ENCODE peak calls at places on chromosomes 13 and 19, in eight cellular contexts. One of them, this sample, is unnamed.

GRCh38 chr13:27821566-27821965 is 29.3 kb downstream of the GSX1 start:
- DNase-seq in upper lobe of left lung: no peak
- DNase-seq in endothelial cell of umbilical vein: no peak
- DNase-seq in lower leg skin: peak
- DNase-seq in erythroblast: no peak
- DNase-seq in heart left ventricle: no peak
- DNase-seq in uterus: no peak
- DNase-seq in stomach: no peak
- DNase-seq in this sample: no peak

GRCh38 chr19:5103812-5104410 is 135.0 kb downstream of the KDM4B start:
- DNase-seq in upper lobe of left lung: peak
- DNase-seq in endothelial cell of umbilical vein: no peak
- DNase-seq in lower leg skin: no peak
- DNase-seq in erythroblast: no peak
- DNase-seq in heart left ventricle: no peak
- DNase-seq in uterus: no peak
- DNase-seq in stomach: no peak
- DNase-seq in this sample: no peak

GRCh38 chr19:53874384-53874995 is 6.8 kb downstream of the MYADM start:
- DNase-seq in upper lobe of left lung: no peak
- DNase-seq in endothelial cell of umbilical vein: no peak
- DNase-seq in lower leg skin: no peak
- DNase-seq in erythroblast: no peak
- DNase-seq in heart left ventricle: peak
- DNase-seq in uterus: no peak
- DNase-seq in stomach: no peak
- DNase-seq in this sample: no peak

GRCh38 chr13:21616880-21617279 is 12.9 kb upstream of the MICU2 start:
- DNase-seq in upper lobe of left lung: no peak
- DNase-seq in endothelial cell of umbilical vein: no peak
- DNase-seq in lower leg skin: no peak
- DNase-seq in erythroblast: no peak
- DNase-seq in heart left ventricle: no peak
- DNase-seq in uterus: no peak
- DNase-seq in stomach: no peak
- DNase-seq in this sample: no peak

GRCh38 chr19:7978196-7978825 is 27.1 kb downstream of the ELAVL1 start:
- DNase-seq in upper lobe of left lung: no peak
- DNase-seq in endothelial cell of umbilical vein: no peak
- DNase-seq in lower leg skin: no peak
- DNase-seq in erythroblast: no peak
- DNase-seq in heart left ventricle: no peak
- DNase-seq in uterus: no peak
- DNase-seq in stomach: no peak
- DNase-seq in this sample: no peak

GRCh38 chr13:32894589-32895001 is 121.6 kb upstream of the KL start:
- DNase-seq in upper lobe of left lung: no peak
- DNase-seq in endothelial cell of umbilical vein: no peak
- DNase-seq in lower leg skin: no peak
- DNase-seq in erythroblast: no peak
- DNase-seq in heart left ventricle: no peak
- DNase-seq in uterus: no peak
- DNase-seq in stomach: no peak
- DNase-seq in this sample: no peak

GRCh38 chr13:22200469-22200868 is 529.6 kb downstream of the FGF9 start:
- DNase-seq in upper lobe of left lung: no peak
- DNase-seq in endothelial cell of umbilical vein: no peak
- DNase-seq in lower leg skin: no peak
- DNase-seq in erythroblast: no peak
- DNase-seq in heart left ventricle: no peak
- DNase-seq in uterus: no peak
- DNase-seq in stomach: no peak
- DNase-seq in this sample: no peak

GRCh38 chr19:12786149-12786870 is 5.0 kb upstream of the JUNB start:
- DNase-seq in upper lobe of left lung: peak
- DNase-seq in endothelial cell of umbilical vein: no peak
- DNase-seq in lower leg skin: peak
- DNase-seq in erythroblast: peak
- DNase-seq in heart left ventricle: peak
- DNase-seq in uterus: no peak
- DNase-seq in stomach: peak
- DNase-seq in this sample: peak

GRCh38 chr13:112732679-112733078 is 42.8 kb downstream of the ATP11A start:
- DNase-seq in upper lobe of left lung: no peak
- DNase-seq in endothelial cell of umbilical vein: no peak
- DNase-seq in lower leg skin: no peak
- DNase-seq in erythroblast: no peak
- DNase-seq in heart left ventricle: no peak
- DNase-seq in uterus: no peak
- DNase-seq in stomach: no peak
- DNase-seq in this sample: no peak

GRCh38 chr19:42111384-42111783 is 20.9 kb downstream of the POU2F2 start:
- DNase-seq in upper lobe of left lung: no peak
- DNase-seq in endothelial cell of umbilical vein: no peak
- DNase-seq in lower leg skin: no peak
- DNase-seq in erythroblast: no peak
- DNase-seq in heart left ventricle: no peak
- DNase-seq in uterus: no peak
- DNase-seq in stomach: no peak
- DNase-seq in this sample: no peak

GRCh38 chr13:35485451-35485850 is 9.0 kb upstream of the MAB21L1 start:
- DNase-seq in upper lobe of left lung: no peak
- DNase-seq in endothelial cell of umbilical vein: no peak
- DNase-seq in lower leg skin: no peak
- DNase-seq in erythroblast: no peak
- DNase-seq in heart left ventricle: no peak
- DNase-seq in uterus: no peak
- DNase-seq in stomach: no peak
- DNase-seq in this sample: no peak

GRCh38 chr19:13781547-13781946 is 7.3 kb downstream of the C19orf53 start:
- DNase-seq in upper lobe of left lung: no peak
- DNase-seq in endothelial cell of umbilical vein: peak
- DNase-seq in lower leg skin: peak
- DNase-seq in erythroblast: peak
- DNase-seq in heart left ventricle: peak
- DNase-seq in uterus: peak
- DNase-seq in stomach: peak
- DNase-seq in this sample: peak

GRCh38 chr13:36006347-36006746 is 124.8 kb downstream of the DCLK1 start:
- DNase-seq in upper lobe of left lung: no peak
- DNase-seq in endothelial cell of umbilical vein: no peak
- DNase-seq in lower leg skin: no peak
- DNase-seq in erythroblast: no peak
- DNase-seq in heart left ventricle: no peak
- DNase-seq in uterus: no peak
- DNase-seq in stomach: no peak
- DNase-seq in this sample: no peak

GRCh38 chr13:47480121-47480520 is 521.0 kb downstream of the SUCLA2 start:
- DNase-seq in upper lobe of left lung: no peak
- DNase-seq in endothelial cell of umbilical vein: no peak
- DNase-seq in lower leg skin: no peak
- DNase-seq in erythroblast: no peak
- DNase-seq in heart left ventricle: no peak
- DNase-seq in uterus: no peak
- DNase-seq in stomach: no peak
- DNase-seq in this sample: no peak

GRCh38 chr19:15276620-15277019 is 44.4 kb upstream of the EPHX3 start:
- DNase-seq in upper lobe of left lung: no peak
- DNase-seq in endothelial cell of umbilical vein: no peak
- DNase-seq in lower leg skin: no peak
- DNase-seq in erythroblast: peak
- DNase-seq in heart left ventricle: no peak
- DNase-seq in uterus: no peak
- DNase-seq in stomach: no peak
- DNase-seq in this sample: no peak
- TF ChIP-seq POLR2A in upper lobe of left lung: no peak
- TF ChIP-seq POLR2A in endothelial cell of umbilical vein: no peak
- TF ChIP-seq POLR2A in lower leg skin: no peak
- TF ChIP-seq POLR2A in erythroblast: no peak
- TF ChIP-seq POLR2A in heart left ventricle: no peak
- TF ChIP-seq POLR2A in uterus: no peak
- TF ChIP-seq POLR2A in stomach: no peak
- TF ChIP-seq POLR2A in this sample: no peak

DNA sequence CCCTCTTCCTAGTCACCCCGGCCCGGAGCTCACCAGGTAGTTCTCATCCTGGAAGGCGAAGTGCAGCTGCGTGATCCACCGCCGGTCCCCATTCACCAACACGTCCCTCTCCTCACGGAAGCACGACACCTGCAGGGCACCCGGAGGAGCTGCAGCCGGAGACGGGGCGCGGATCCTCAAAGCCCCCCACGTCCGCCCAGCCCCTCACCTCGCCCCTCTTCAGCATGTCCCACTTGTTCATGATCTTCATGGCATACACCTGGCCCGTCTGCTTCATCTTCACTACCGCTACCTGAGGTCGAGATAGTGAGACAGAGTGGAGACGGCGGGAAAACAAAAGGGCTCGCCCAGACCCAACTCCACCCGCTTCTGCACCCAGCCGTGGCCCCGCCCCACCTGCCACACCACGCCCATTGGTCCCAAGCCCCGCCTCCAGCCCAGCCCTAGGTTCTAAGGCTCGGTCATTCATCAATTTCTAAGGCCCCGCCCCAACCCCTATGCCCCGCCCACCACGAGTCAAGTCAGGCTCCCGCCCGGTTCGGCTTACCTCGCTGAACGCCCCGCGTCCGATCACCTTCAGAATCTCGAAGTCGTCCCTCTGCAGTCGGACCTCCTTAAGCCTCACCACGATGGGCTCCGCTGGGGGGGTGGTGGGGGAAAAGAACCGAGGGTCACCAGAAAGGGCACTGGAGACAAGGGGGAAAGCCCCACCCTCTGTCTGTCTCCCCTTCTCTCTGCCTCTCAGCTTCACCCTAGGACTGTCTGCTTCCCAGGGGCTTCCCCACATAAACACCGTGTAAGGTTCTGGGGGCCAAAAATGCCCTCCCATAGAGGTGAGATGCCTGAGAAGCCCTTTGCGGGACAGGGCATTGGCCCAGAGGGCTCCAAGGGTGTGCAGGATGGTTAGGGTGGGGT is 2.8 kb downstream of the DMPK start:
- DNase-seq in upper lobe of left lung: peak
- DNase-seq in endothelial cell of umbilical vein: peak
- DNase-seq in lower leg skin: peak
- DNase-seq in erythroblast: peak
- DNase-seq in heart left ventricle: peak
- DNase-seq in uterus: peak
- DNase-seq in stomach: peak
- DNase-seq in this sample: peak
- TF ChIP-seq POLR2A in upper lobe of left lung: no peak
- TF ChIP-seq POLR2A in endothelial cell of umbilical vein: no peak
- TF ChIP-seq POLR2A in lower leg skin: no peak
- TF ChIP-seq POLR2A in erythroblast: peak
- TF ChIP-seq POLR2A in heart left ventricle: no peak
- TF ChIP-seq POLR2A in uterus: no peak
- TF ChIP-seq POLR2A in stomach: no peak
- TF ChIP-seq POLR2A in this sample: no peak

GRCh38 chr19:36775768-36776167 is 3.2 kb upstream of the ZNF850 start:
- DNase-seq in upper lobe of left lung: peak
- DNase-seq in endothelial cell of umbilical vein: peak
- DNase-seq in lower leg skin: peak
- DNase-seq in erythroblast: no peak
- DNase-seq in heart left ventricle: peak
- DNase-seq in uterus: peak
- DNase-seq in stomach: no peak
- DNase-seq in this sample: no peak

GRCh38 chr19:36771275-36772231 is 1.1 kb downstream of the ZNF850 start:
- DNase-seq in upper lobe of left lung: no peak
- DNase-seq in endothelial cell of umbilical vein: peak
- DNase-seq in lower leg skin: peak
- DNase-seq in erythroblast: peak
- DNase-seq in heart left ventricle: peak
- DNase-seq in uterus: peak
- DNase-seq in stomach: peak
- DNase-seq in this sample: no peak

GRCh38 chr19:36773223-36773579 is 594 bp upstream of the ZNF850 start:
- DNase-seq in upper lobe of left lung: peak
- DNase-seq in endothelial cell of umbilical vein: no peak
- DNase-seq in lower leg skin: no peak
- DNase-seq in erythroblast: no peak
- DNase-seq in heart left ventricle: no peak
- DNase-seq in uterus: no peak
- DNase-seq in stomach: no peak
- DNase-seq in this sample: no peak

DNA sequence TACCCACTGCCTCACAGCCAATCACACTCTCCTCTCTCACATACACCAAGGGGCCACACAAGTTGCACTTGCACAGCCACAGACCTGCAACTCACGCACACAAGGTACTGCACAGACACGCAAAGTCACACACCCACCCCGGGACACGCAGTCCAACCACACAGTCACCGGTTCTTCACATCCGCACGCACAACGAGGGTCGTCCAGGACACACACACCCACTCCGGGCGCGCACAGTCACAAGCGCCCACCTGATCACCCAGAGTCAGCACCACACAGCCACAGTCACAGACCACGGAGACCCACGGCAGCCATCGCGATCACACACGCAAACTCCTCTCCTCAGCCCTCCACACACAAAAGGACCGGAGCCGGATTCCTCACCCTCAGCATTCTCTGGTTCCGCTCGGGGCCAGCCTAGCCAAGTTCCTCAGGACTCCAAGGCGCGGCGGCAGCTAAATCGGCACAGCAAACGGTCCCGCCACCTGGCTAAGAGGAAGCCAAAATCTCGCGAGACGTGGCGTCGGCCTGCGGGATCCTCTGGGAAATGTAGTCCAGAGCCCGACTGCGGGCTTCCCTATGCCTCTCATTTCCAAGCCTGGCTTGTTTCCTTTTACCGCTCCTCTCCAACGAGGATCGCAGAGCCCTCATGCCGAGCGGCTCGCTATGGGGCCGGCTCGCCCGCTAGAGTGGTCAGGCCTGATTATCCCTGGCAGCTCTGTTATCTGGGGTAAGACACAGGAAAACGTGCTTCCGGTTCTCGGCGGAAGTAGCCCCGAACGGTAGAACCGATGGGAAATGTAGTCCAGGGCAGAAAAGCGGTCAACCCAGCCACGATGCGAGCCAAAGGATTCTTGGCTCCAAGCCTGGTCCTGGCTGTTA is at the start of gene ZNF850:
- DNase-seq in upper lobe of left lung: peak
- DNase-seq in endothelial cell of umbilical vein: peak
- DNase-seq in lower leg skin: peak
- DNase-seq in erythroblast: peak
- DNase-seq in heart left ventricle: peak
- DNase-seq in uterus: peak
- DNase-seq in stomach: peak
- DNase-seq in this sample: peak
- TF ChIP-seq POLR2A in upper lobe of left lung: no peak
- TF ChIP-seq POLR2A in endothelial cell of umbilical vein: no peak
- TF ChIP-seq POLR2A in lower leg skin: no peak
- TF ChIP-seq POLR2A in erythroblast: peak
- TF ChIP-seq POLR2A in heart left ventricle: peak
- TF ChIP-seq POLR2A in uterus: peak
- TF ChIP-seq POLR2A in stomach: no peak
- TF ChIP-seq POLR2A in this sample: peak

DNA sequence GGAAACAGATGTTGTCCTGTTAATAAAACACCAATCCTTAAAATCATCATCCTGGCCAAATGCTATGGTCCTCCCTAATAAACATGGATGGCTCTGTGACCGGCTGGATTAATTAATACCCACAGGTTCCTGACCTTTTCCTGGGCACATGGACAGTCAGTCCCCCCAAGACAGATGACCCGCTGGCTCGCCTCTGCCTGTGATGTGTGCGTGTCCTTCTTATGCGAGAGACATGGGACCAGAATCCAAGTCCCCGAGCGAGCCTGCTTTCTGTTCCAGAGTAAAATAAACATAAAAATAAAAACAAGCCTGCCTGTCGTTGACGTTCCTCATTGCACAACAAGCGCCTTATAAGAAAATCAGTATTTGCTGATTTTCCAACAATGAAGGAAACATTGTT is 378.3 kb upstream of the TSHZ3 start:
- DNase-seq in upper lobe of left lung: no peak
- DNase-seq in endothelial cell of umbilical vein: no peak
- DNase-seq in lower leg skin: no peak
- DNase-seq in erythroblast: no peak
- DNase-seq in heart left ventricle: no peak
- DNase-seq in uterus: no peak
- DNase-seq in stomach: no peak
- DNase-seq in this sample: no peak
- TF ChIP-seq POLR2A in upper lobe of left lung: no peak
- TF ChIP-seq POLR2A in endothelial cell of umbilical vein: no peak
- TF ChIP-seq POLR2A in lower leg skin: no peak
- TF ChIP-seq POLR2A in erythroblast: no peak
- TF ChIP-seq POLR2A in heart left ventricle: no peak
- TF ChIP-seq POLR2A in uterus: no peak
- TF ChIP-seq POLR2A in stomach: no peak
- TF ChIP-seq POLR2A in this sample: no peak

This sample was measured in gastrocnemius medialis.